ENCODE peak calls at places on chromosomes 13 and 19, in nine cellular contexts. One of them, this sample, is unnamed. For H3K4me1, the result is how much of the 10 kb centered on the place peaks cover.

GRCh38 chr13:66581691-66582090 is 648.4 kb downstream of the PCDH9 start:
- DNase-seq in hepatocyte: no peak
- DNase-seq in SK-N-SH: no peak
- DNase-seq in GM23338: no peak
- DNase-seq in neural progenitor cell: no peak
- DNase-seq in GM23248: no peak
- DNase-seq in HCT116: no peak
- DNase-seq in MM.1S: no peak
- DNase-seq in PC-3: no peak
- DNase-seq in this sample: no peak

GRCh38 chr13:81048026-81048461 is 707.1 kb upstream of the SPRY2 start:
- DNase-seq in SK-N-SH: no peak
- DNase-seq in GM23338: no peak
- DNase-seq in HCT116: no peak
- DNase-seq in MM.1S: peak
- DNase-seq in hepatocyte: no peak
- DNase-seq in neural progenitor cell: no peak
- DNase-seq in GM23248: no peak
- DNase-seq in PC-3: no peak
- DNase-seq in this sample: no peak

GRCh38 chr13:110771194-110771593 is 57.7 kb downstream of the ING1 start:
- DNase-seq in PC-3: no peak
- DNase-seq in SK-N-SH: no peak
- DNase-seq in MM.1S: no peak
- DNase-seq in neural progenitor cell: no peak
- DNase-seq in hepatocyte: no peak
- DNase-seq in GM23248: no peak
- DNase-seq in GM23338: no peak
- DNase-seq in HCT116: no peak
- DNase-seq in this sample: no peak

GRCh38 chr13:28297341-28297740 is 159.0 kb downstream of the PAN3 start:
- DNase-seq in HCT116: no peak
- DNase-seq in hepatocyte: no peak
- DNase-seq in SK-N-SH: no peak
- DNase-seq in MM.1S: no peak
- DNase-seq in neural progenitor cell: peak
- DNase-seq in GM23338: peak
- DNase-seq in PC-3: no peak
- DNase-seq in GM23248: no peak
- DNase-seq in this sample: no peak

GRCh38 chr13:33678906-33679657 is 138.9 kb upstream of the RFC3 start:
- DNase-seq in PC-3: peak
- DNase-seq in HCT116: no peak
- DNase-seq in neural progenitor cell: no peak
- DNase-seq in hepatocyte: peak
- DNase-seq in MM.1S: peak
- DNase-seq in GM23338: peak
- DNase-seq in SK-N-SH: no peak
- DNase-seq in GM23248: peak
- DNase-seq in this sample: no peak

GRCh38 chr13:39370048-39370447 is 232.9 kb downstream of the LHFPL6 start:
- DNase-seq in SK-N-SH: no peak
- DNase-seq in GM23248: no peak
- DNase-seq in PC-3: no peak
- DNase-seq in GM23338: no peak
- DNase-seq in hepatocyte: no peak
- DNase-seq in MM.1S: no peak
- DNase-seq in HCT116: no peak
- DNase-seq in neural progenitor cell: no peak
- DNase-seq in this sample: no peak

GRCh38 chr19:34713262-34713637 is 20.8 kb upstream of the ZNF181 start:
- DNase-seq in hepatocyte: no peak
- DNase-seq in GM23248: no peak
- DNase-seq in HCT116: no peak
- DNase-seq in neural progenitor cell: no peak
- DNase-seq in PC-3: no peak
- DNase-seq in MM.1S: no peak
- DNase-seq in GM23338: peak
- DNase-seq in SK-N-SH: no peak
- DNase-seq in this sample: peak

GRCh38 chr19:40217027-40217810 is 965 bp downstream of the TTC9B start:
- DNase-seq in MM.1S: no peak
- DNase-seq in hepatocyte: peak
- DNase-seq in SK-N-SH: peak
- DNase-seq in GM23338: peak
- DNase-seq in neural progenitor cell: peak
- DNase-seq in HCT116: peak
- DNase-seq in PC-3: peak
- DNase-seq in GM23248: peak
- DNase-seq in this sample: peak

GRCh38 chr13:74206061-74206561 is 71.9 kb upstream of the KLF12 start:
- DNase-seq in GM23338: peak
- DNase-seq in HCT116: no peak
- DNase-seq in neural progenitor cell: peak
- DNase-seq in GM23248: peak
- DNase-seq in MM.1S: no peak
- DNase-seq in PC-3: peak
- DNase-seq in hepatocyte: no peak
- DNase-seq in SK-N-SH: no peak
- DNase-seq in this sample: no peak

GRCh38 chr13:48437381-48437780 is 24.5 kb upstream of the LPAR6 start:
- DNase-seq in SK-N-SH: no peak
- DNase-seq in PC-3: no peak
- DNase-seq in HCT116: no peak
- DNase-seq in hepatocyte: no peak
- DNase-seq in neural progenitor cell: no peak
- DNase-seq in MM.1S: no peak
- DNase-seq in GM23248: no peak
- DNase-seq in GM23338: no peak
- DNase-seq in this sample: no peak

GRCh38 chr13:94154362-94154761 is 325.1 kb downstream of the DCT start:
- DNase-seq in HCT116: no peak
- DNase-seq in SK-N-SH: no peak
- DNase-seq in PC-3: peak
- DNase-seq in GM23338: no peak
- DNase-seq in MM.1S: no peak
- DNase-seq in neural progenitor cell: no peak
- DNase-seq in hepatocyte: no peak
- DNase-seq in GM23248: peak
- DNase-seq in this sample: no peak

GRCh38 chr19:6048348-6048747 is 62.0 kb downstream of the RFX2 start:
- DNase-seq in PC-3: no peak
- DNase-seq in SK-N-SH: peak
- DNase-seq in GM23338: no peak
- DNase-seq in hepatocyte: no peak
- DNase-seq in MM.1S: no peak
- DNase-seq in GM23248: no peak
- DNase-seq in neural progenitor cell: no peak
- DNase-seq in HCT116: no peak
- DNase-seq in this sample: no peak

GRCh38 chr13:87671824-87672603 is 843 bp downstream of the SLITRK5 start:
- DNase-seq in GM23248: peak
- DNase-seq in neural progenitor cell: peak
- DNase-seq in HCT116: no peak
- DNase-seq in MM.1S: no peak
- DNase-seq in GM23338: peak
- DNase-seq in hepatocyte: peak
- DNase-seq in SK-N-SH: peak
- DNase-seq in PC-3: no peak
- DNase-seq in this sample: peak

GRCh38 chr13:57568865-57569264 is 62.7 kb upstream of the PCDH17 start:
- DNase-seq in HCT116: no peak
- DNase-seq in PC-3: no peak
- DNase-seq in neural progenitor cell: no peak
- DNase-seq in hepatocyte: no peak
- DNase-seq in SK-N-SH: no peak
- DNase-seq in GM23248: no peak
- DNase-seq in MM.1S: no peak
- DNase-seq in GM23338: no peak
- DNase-seq in this sample: no peak

GRCh38 chr13:75656590-75656989 is 20.5 kb downstream of the LMO7 start:
- DNase-seq in PC-3: no peak
- DNase-seq in SK-N-SH: no peak
- DNase-seq in hepatocyte: no peak
- DNase-seq in HCT116: no peak
- DNase-seq in MM.1S: no peak
- DNase-seq in neural progenitor cell: no peak
- DNase-seq in GM23248: peak
- DNase-seq in GM23338: no peak
- DNase-seq in this sample: no peak

GRCh38 chr19:34480971-34481821 is at the start of gene WTIP:
- DNase-seq in SK-N-SH: peak
- DNase-seq in neural progenitor cell: peak
- DNase-seq in GM23248: peak
- DNase-seq in PC-3: peak
- DNase-seq in GM23338: peak
- DNase-seq in hepatocyte: peak
- DNase-seq in HCT116: peak
- DNase-seq in MM.1S: no peak
- DNase-seq in this sample: no peak

GRCh38 chr13:36072127-36072526 is 59.1 kb downstream of the DCLK1 start:
- DNase-seq in PC-3: no peak
- DNase-seq in MM.1S: no peak
- DNase-seq in GM23248: no peak
- DNase-seq in hepatocyte: no peak
- DNase-seq in HCT116: no peak
- DNase-seq in SK-N-SH: peak
- DNase-seq in GM23338: no peak
- DNase-seq in neural progenitor cell: no peak
- DNase-seq in this sample: no peak

DNA sequence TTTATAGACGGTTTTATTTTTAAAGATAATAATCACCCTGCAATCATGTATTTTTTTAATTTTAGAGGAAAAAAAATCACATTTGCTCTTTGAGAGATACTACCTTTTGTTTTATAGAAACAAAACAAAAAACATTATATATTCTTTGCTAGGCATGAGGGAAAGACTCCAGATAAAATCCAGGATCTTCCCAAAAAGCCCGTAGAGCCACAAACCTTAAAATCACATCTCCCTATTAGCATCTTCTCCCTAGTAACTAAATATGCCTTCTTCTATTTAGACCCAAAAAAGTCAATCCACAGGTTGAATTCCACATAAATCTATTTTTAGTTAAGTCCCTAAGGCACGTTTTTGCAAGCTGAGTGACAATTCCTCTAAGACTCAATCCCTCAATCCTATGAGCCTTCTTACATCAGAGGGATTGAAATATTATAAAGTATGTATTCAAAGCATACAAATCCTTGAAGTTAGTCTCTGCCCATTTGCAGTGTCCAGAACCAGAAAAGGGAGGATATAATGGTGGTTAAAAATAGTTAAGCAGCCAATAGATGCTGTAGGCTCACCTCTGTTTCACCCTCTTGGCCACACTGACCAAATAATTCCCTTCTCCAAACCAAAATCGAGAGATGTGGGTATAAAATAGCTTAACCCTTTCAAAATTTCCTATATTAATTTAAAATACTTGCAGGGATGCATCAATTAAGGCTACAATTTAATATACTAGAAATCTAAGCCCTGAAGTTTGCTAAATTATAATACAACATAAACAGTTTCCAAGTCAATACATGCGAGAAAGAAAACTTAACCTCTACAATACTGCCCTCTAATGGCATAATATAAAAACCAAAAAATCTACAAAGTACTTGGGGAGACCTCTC is 64.0 kb downstream of the SERP2 start:
- DNase-seq in SK-N-SH: no peak
- DNase-seq in hepatocyte: no peak
- DNase-seq in MM.1S: peak
- DNase-seq in PC-3: peak
- DNase-seq in GM23338: peak
- DNase-seq in HCT116: no peak
- DNase-seq in GM23248: peak
- DNase-seq in neural progenitor cell: peak
- DNase-seq in this sample: peak
- TF ChIP-seq EZH2phosphoT487 in SK-N-SH: no peak
- TF ChIP-seq EZH2phosphoT487 in hepatocyte: no peak
- TF ChIP-seq EZH2phosphoT487 in MM.1S: no peak
- TF ChIP-seq EZH2phosphoT487 in PC-3: no peak
- TF ChIP-seq EZH2phosphoT487 in GM23338: no peak
- TF ChIP-seq EZH2phosphoT487 in HCT116: no peak
- TF ChIP-seq EZH2phosphoT487 in GM23248: no peak
- TF ChIP-seq EZH2phosphoT487 in neural progenitor cell: no peak
- TF ChIP-seq EZH2phosphoT487 in this sample: no peak

GRCh38 chr19:3096267-3096901 is 2.2 kb downstream of the GNA11 start:
- DNase-seq in GM23248: no peak
- DNase-seq in MM.1S: no peak
- DNase-seq in hepatocyte: peak
- DNase-seq in PC-3: no peak
- DNase-seq in HCT116: no peak
- DNase-seq in neural progenitor cell: no peak
- DNase-seq in SK-N-SH: no peak
- DNase-seq in GM23338: no peak
- DNase-seq in this sample: no peak
- H3K4me1 ChIP-seq in GM23248: under half
- H3K4me1 ChIP-seq in MM.1S: under half
- H3K4me1 ChIP-seq in hepatocyte: under half
- H3K4me1 ChIP-seq in PC-3: under half
- H3K4me1 ChIP-seq in HCT116: under half
- H3K4me1 ChIP-seq in neural progenitor cell: under half
- H3K4me1 ChIP-seq in SK-N-SH: under half
- H3K4me1 ChIP-seq in GM23338: under half
- H3K4me1 ChIP-seq in this sample: under half

DNA sequence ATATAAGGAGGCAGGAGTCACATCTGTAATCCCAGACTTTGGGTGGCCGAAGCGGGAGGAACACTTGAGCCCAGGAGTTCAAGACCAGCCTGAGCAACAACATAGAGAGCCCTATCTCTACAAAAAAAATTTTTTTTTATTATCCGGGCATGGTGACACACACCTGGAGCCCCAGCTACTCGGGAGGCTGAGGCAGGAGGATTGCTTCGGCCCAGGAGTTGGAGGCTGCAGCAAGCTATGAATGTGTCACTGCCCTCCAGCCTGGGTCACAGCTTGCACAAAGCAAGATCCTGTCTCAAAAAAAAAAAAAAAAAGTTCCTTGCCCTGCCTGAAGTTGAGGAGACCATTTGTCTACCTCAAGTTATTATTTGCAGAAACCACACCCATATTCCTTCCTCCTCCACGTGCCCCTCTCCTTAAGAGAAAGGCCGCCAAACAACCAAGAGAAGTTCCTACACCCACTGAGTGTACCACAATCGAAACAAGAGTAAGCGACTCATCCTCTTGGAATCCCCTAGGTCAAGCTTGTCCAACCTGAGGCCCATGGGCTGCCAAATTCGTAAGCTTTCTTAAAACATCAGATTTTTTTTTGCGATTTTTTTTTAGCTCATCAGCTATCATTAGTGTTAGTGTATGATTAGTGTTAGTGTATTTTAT is 2.2 kb downstream of the ABCC4 start:
- DNase-seq in neural progenitor cell: no peak
- DNase-seq in SK-N-SH: no peak
- DNase-seq in GM23338: no peak
- DNase-seq in GM23248: peak
- DNase-seq in HCT116: peak
- DNase-seq in MM.1S: no peak
- DNase-seq in hepatocyte: no peak
- DNase-seq in PC-3: peak
- DNase-seq in this sample: no peak
- TF ChIP-seq EZH2phosphoT487 in neural progenitor cell: no peak
- TF ChIP-seq EZH2phosphoT487 in SK-N-SH: no peak
- TF ChIP-seq EZH2phosphoT487 in GM23338: no peak
- TF ChIP-seq EZH2phosphoT487 in GM23248: no peak
- TF ChIP-seq EZH2phosphoT487 in HCT116: no peak
- TF ChIP-seq EZH2phosphoT487 in MM.1S: no peak
- TF ChIP-seq EZH2phosphoT487 in hepatocyte: no peak
- TF ChIP-seq EZH2phosphoT487 in PC-3: no peak
- TF ChIP-seq EZH2phosphoT487 in this sample: no peak

GRCh38 chr19:42294471-42295137 is 7.3 kb upstream of the PRR19 start:
- DNase-seq in hepatocyte: no peak
- DNase-seq in neural progenitor cell: no peak
- DNase-seq in HCT116: no peak
- DNase-seq in GM23338: no peak
- DNase-seq in SK-N-SH: no peak
- DNase-seq in PC-3: no peak
- DNase-seq in GM23248: no peak
- DNase-seq in MM.1S: no peak
- DNase-seq in this sample: no peak
- H3K4me1 ChIP-seq in hepatocyte: under half
- H3K4me1 ChIP-seq in neural progenitor cell: under half
- H3K4me1 ChIP-seq in HCT116: under half
- H3K4me1 ChIP-seq in GM23338: under half
- H3K4me1 ChIP-seq in SK-N-SH: under half
- H3K4me1 ChIP-seq in PC-3: under half
- H3K4me1 ChIP-seq in GM23248: under half
- H3K4me1 ChIP-seq in MM.1S: under half
- H3K4me1 ChIP-seq in this sample: under half